ENCODE peak calls at places on chromosomes 1 and 21, in seven cellular contexts. N, K, X, F, O, P and G are unnamed samples.

GRCh38 chr1:24508911-24509310 is 6.3 kb downstream of the RCAN3 start:
- DNase-seq in O (no peak), F (no peak), P (no peak), N (no peak), K (no peak), X (no peak), G (no peak)

GRCh38 chr1:1226566-1227362 is 5.0 kb downstream of the SDF4 start:
- DNase-seq in O (no peak), P (no peak), X (no peak), F (no peak), K (no peak), N (no peak), G (no peak)

GRCh38 chr21:27761623-27762022 is 794.7 kb upstream of the ADAMTS5 start:
- DNase-seq in K (no peak), O (no peak), N (no peak), P (peak), X (no peak), F (no peak), G (no peak)

GRCh38 chr1:224779491-224780020 is 149.9 kb upstream of the DNAH14 start:
- DNase-seq in X (no peak), N (no peak), F (no peak), O (no peak), K (no peak), P (no peak), G (no peak)

GRCh38 chr1:220701974-220702373 is 11.8 kb downstream of the C1orf115 start:
- DNase-seq in K (no peak), O (no peak), P (no peak), F (no peak), N (no peak), X (no peak), G (no peak)

GRCh38 chr21:46121286-46122221 is 23.6 kb downstream of the COL6A2 start:
- DNase-seq in P (no peak), F (no peak), X (no peak), N (no peak), O (no peak), K (no peak), G (no peak)

GRCh38 chr1:2330511-2331199 is 60.7 kb downstream of the MORN1 start:
- DNase-seq in O (no peak), N (no peak), P (peak), F (no peak), K (no peak), X (no peak), G (peak)

GRCh38 chr1:8096105-8097011 is 70.2 kb upstream of the ERRFI1 start:
- DNase-seq in N (no peak), K (no peak), F (no peak), P (peak), X (no peak), O (peak), G (no peak)

GRCh38 chr1:54199151-54199764 is 572 bp downstream of the CYB5RL start:
- DNase-seq in X (peak), N (peak), O (no peak), F (peak), K (no peak), P (no peak), G (no peak)

GRCh38 chr1:180586671-180587155 is 27.9 kb downstream of the OVAAL start:
- DNase-seq in P (peak), O (no peak), N (peak), K (no peak), F (peak), X (peak), G (peak)

GRCh38 chr1:19445417-19446342 is 39.7 kb downstream of the CAPZB start:
- DNase-seq in X (no peak), N (no peak), O (peak), P (peak), F (no peak), K (no peak), G (no peak)

GRCh38 chr21:38170283-38170682 is 86.5 kb upstream of the KCNJ15 start:
- DNase-seq in O (peak), P (peak), F (no peak), N (no peak), K (no peak), X (no peak), G (peak)

GRCh38 chr1:169052727-169053126 is 53.8 kb upstream of the ATP1B1 start:
- DNase-seq in K (no peak), O (no peak), P (no peak), N (no peak), X (no peak), F (no peak), G (no peak)

GRCh38 chr1:108108119-108108518 is 92.0 kb downstream of the SLC25A24 start:
- DNase-seq in P (no peak), X (no peak), F (no peak), N (no peak), O (no peak), K (no peak), G (no peak)

GRCh38 chr1:153550398-153550758 is 1.3 kb upstream of the S100A3 start:
- DNase-seq in F (no peak), K (no peak), X (no peak), O (no peak), N (no peak), P (no peak), G (no peak)

GRCh38 chr1:27102707-27103468 is 52.0 kb downstream of the SLC9A1 start:
- DNase-seq in X (peak), F (peak), K (peak), O (peak), N (no peak), P (peak), G (peak)

GRCh38 chr21:34553199-34553952 is 41.4 kb upstream of the KCNE1 start:
- DNase-seq in P (peak), K (no peak), N (no peak), X (no peak), F (no peak), O (peak), G (peak)

GRCh38 chr1:52444465-52444864 is 40.1 kb downstream of the PRPF38A start:
- DNase-seq in F (no peak), O (no peak), X (no peak), K (no peak), N (no peak), P (no peak), G (no peak)

GRCh38 chr1:66207484-66207883 is 326.5 kb upstream of the SGIP1 start:
- DNase-seq in O (no peak), X (peak), P (peak), N (peak), F (peak), K (no peak), G (peak)

GRCh38 chr1:64437453-64437852 is 32.5 kb upstream of the CACHD1 start:
- DNase-seq in F (no peak), P (no peak), K (no peak), O (no peak), N (no peak), X (no peak), G (no peak)

GRCh38 chr1:203557390-203557789 is 63.4 kb downstream of the OPTC start:
- DNase-seq in N (no peak), O (no peak), F (no peak), P (peak), K (no peak), X (no peak), G (peak)

GRCh38 chr1:51453010-51453409 is 66.1 kb downstream of the EPS15 start:
- DNase-seq in X (no peak), P (no peak), O (peak), K (no peak), N (no peak), F (peak), G (no peak)

GRCh38 chr1:204480515-204480914 is 14.1 kb downstream of the PIK3C2B start:
- DNase-seq in X (no peak), N (no peak), P (no peak), O (no peak), F (no peak), K (no peak), G (no peak)

GRCh38 chr1:112536561-112536960 is 27.8 kb downstream of the WNT2B start:
- DNase-seq in N (no peak), K (no peak), P (no peak), F (no peak), X (no peak), O (no peak), G (peak)

GRCh38 chr1:219379691-219380090 is 206.0 kb downstream of the LYPLAL1 start:
- DNase-seq in F (no peak), X (no peak), K (no peak), P (no peak), N (no peak), O (no peak), G (no peak)

GRCh38 chr1:212645563-212646543 is 37.3 kb downstream of the ATF3 start:
- DNase-seq in F (no peak), X (no peak), N (no peak), K (no peak), O (no peak), P (no peak), G (no peak)

GRCh38 chr1:55213885-55214213 is 1.3 kb downstream of the USP24 start:
- DNase-seq in N (no peak), P (no peak), O (no peak), X (peak), F (peak), K (no peak), G (no peak)

GRCh38 chr1:100039571-100039970 is 69.8 kb downstream of the SLC35A3 start:
- DNase-seq in X (no peak), K (no peak), F (no peak), P (no peak), O (peak), N (no peak), G (no peak)

GRCh38 chr21:39034590-39035536 is 148.4 kb downstream of the PSMG1 start:
- DNase-seq in X (no peak), O (no peak), F (no peak), K (no peak), P (no peak), N (no peak), G (no peak)

GRCh38 chr1:43359696-43360095 is 915 bp downstream of the CDC20 start:
- DNase-seq in O (no peak), F (no peak), K (no peak), N (no peak), P (peak), X (no peak), G (no peak)

GRCh38 chr21:26469789-26470188 is 103.3 kb downstream of the CYYR1 start:
- DNase-seq in O (no peak), X (no peak), P (peak), N (no peak), K (no peak), F (no peak), G (peak)

GRCh38 chr1:25990702-25991395 is 7.0 kb downstream of the PAFAH2 start:
- DNase-seq in F (no peak), O (peak), X (no peak), N (no peak), P (no peak), K (peak), G (no peak)

GRCh38 chr1:171948491-171948890 is 107.2 kb downstream of the DNM3 start:
- DNase-seq in P (peak), K (no peak), X (no peak), O (no peak), F (no peak), N (no peak), G (no peak)

GRCh38 chr1:52296345-52296744 is 69.7 kb downstream of the CC2D1B start:
- DNase-seq in K (no peak), P (peak), O (peak), X (peak), F (peak), N (peak), G (peak)

GRCh38 chr1:43774359-43774758 is 67.0 kb downstream of the ST3GAL3 start:
- DNase-seq in O (no peak), P (peak), F (no peak), K (no peak), X (no peak), N (no peak), G (peak)

GRCh38 chr1:228818928-228819632 is 83.8 kb downstream of the RHOU start:
- DNase-seq in N (no peak), P (no peak), X (no peak), K (no peak), F (no peak), O (no peak), G (no peak)